ENCODE peak calls at places on chromosomes 16 and 17, in seven cellular contexts. One of them, this sample, is unnamed.

GRCh38 chr16:15477802-15478201 is 43.4 kb downstream of the BMERB1 start:
- DNase-seq in posterior cingulate gyrus: no peak
- DNase-seq in GM12865: no peak
- DNase-seq in Ammon's horn: no peak
- DNase-seq in heart right ventricle: no peak
- DNase-seq in stimulated activated CD4-positive, alpha-beta T cell treated with anti-CD3 and anti-CD28 coated beads, Interleukin-15, amount 100 ng/mL, for 24 hours: no peak
- DNase-seq in activated CD4-positive, CD25-positive, alpha-beta regulatory T cell: no peak
- DNase-seq in this sample: no peak

GRCh38 chr17:7323731-7324437 is 5.3 kb downstream of the NEURL4 start:
- DNase-seq in posterior cingulate gyrus: peak
- DNase-seq in GM12865: peak
- DNase-seq in Ammon's horn: no peak
- DNase-seq in heart right ventricle: no peak
- DNase-seq in stimulated activated CD4-positive, alpha-beta T cell treated with anti-CD3 and anti-CD28 coated beads, Interleukin-15, amount 100 ng/mL, for 24 hours: peak
- DNase-seq in activated CD4-positive, CD25-positive, alpha-beta regulatory T cell: peak
- DNase-seq in this sample: no peak

GRCh38 chr17:73697872-73698271 is 53.6 kb upstream of the SDK2 start:
- DNase-seq in posterior cingulate gyrus: no peak
- DNase-seq in GM12865: no peak
- DNase-seq in Ammon's horn: no peak
- DNase-seq in heart right ventricle: no peak
- DNase-seq in stimulated activated CD4-positive, alpha-beta T cell treated with anti-CD3 and anti-CD28 coated beads, Interleukin-15, amount 100 ng/mL, for 24 hours: no peak
- DNase-seq in activated CD4-positive, CD25-positive, alpha-beta regulatory T cell: no peak
- DNase-seq in this sample: no peak

GRCh38 chr17:30309591-30309990 is 17.8 kb upstream of the BLMH start:
- DNase-seq in posterior cingulate gyrus: no peak
- DNase-seq in GM12865: no peak
- DNase-seq in Ammon's horn: no peak
- DNase-seq in heart right ventricle: no peak
- DNase-seq in stimulated activated CD4-positive, alpha-beta T cell treated with anti-CD3 and anti-CD28 coated beads, Interleukin-15, amount 100 ng/mL, for 24 hours: no peak
- DNase-seq in activated CD4-positive, CD25-positive, alpha-beta regulatory T cell: no peak
- DNase-seq in this sample: no peak

GRCh38 chr16:54048994-54049929 is 237.3 kb downstream of the IRX3 start:
- DNase-seq in posterior cingulate gyrus: no peak
- DNase-seq in GM12865: no peak
- DNase-seq in Ammon's horn: no peak
- DNase-seq in heart right ventricle: no peak
- DNase-seq in stimulated activated CD4-positive, alpha-beta T cell treated with anti-CD3 and anti-CD28 coated beads, Interleukin-15, amount 100 ng/mL, for 24 hours: no peak
- DNase-seq in activated CD4-positive, CD25-positive, alpha-beta regulatory T cell: no peak
- DNase-seq in this sample: no peak

GRCh38 chr17:41773731-41774193 is 12.7 kb downstream of the JUP start:
- DNase-seq in posterior cingulate gyrus: no peak
- DNase-seq in GM12865: no peak
- DNase-seq in Ammon's horn: no peak
- DNase-seq in heart right ventricle: peak
- DNase-seq in stimulated activated CD4-positive, alpha-beta T cell treated with anti-CD3 and anti-CD28 coated beads, Interleukin-15, amount 100 ng/mL, for 24 hours: no peak
- DNase-seq in activated CD4-positive, CD25-positive, alpha-beta regulatory T cell: no peak
- DNase-seq in this sample: peak

GRCh38 chr16:16141141-16141540 is 82.2 kb downstream of the ABCC6 start:
- DNase-seq in posterior cingulate gyrus: no peak
- DNase-seq in GM12865: peak
- DNase-seq in Ammon's horn: no peak
- DNase-seq in heart right ventricle: no peak
- DNase-seq in stimulated activated CD4-positive, alpha-beta T cell treated with anti-CD3 and anti-CD28 coated beads, Interleukin-15, amount 100 ng/mL, for 24 hours: no peak
- DNase-seq in activated CD4-positive, CD25-positive, alpha-beta regulatory T cell: no peak
- DNase-seq in this sample: no peak

GRCh38 chr17:10126554-10127493 is 71.6 kb downstream of the GAS7 start:
- DNase-seq in posterior cingulate gyrus: no peak
- DNase-seq in GM12865: no peak
- DNase-seq in Ammon's horn: no peak
- DNase-seq in heart right ventricle: no peak
- DNase-seq in stimulated activated CD4-positive, alpha-beta T cell treated with anti-CD3 and anti-CD28 coated beads, Interleukin-15, amount 100 ng/mL, for 24 hours: peak
- DNase-seq in activated CD4-positive, CD25-positive, alpha-beta regulatory T cell: no peak
- DNase-seq in this sample: no peak

GRCh38 chr17:18179804-18180203 is 3.8 kb upstream of the ALKBH5 start:
- DNase-seq in posterior cingulate gyrus: no peak
- DNase-seq in GM12865: no peak
- DNase-seq in Ammon's horn: no peak
- DNase-seq in heart right ventricle: no peak
- DNase-seq in stimulated activated CD4-positive, alpha-beta T cell treated with anti-CD3 and anti-CD28 coated beads, Interleukin-15, amount 100 ng/mL, for 24 hours: no peak
- DNase-seq in activated CD4-positive, CD25-positive, alpha-beta regulatory T cell: no peak
- DNase-seq in this sample: no peak

GRCh38 chr16:11104168-11105037 is 151.6 kb downstream of the SOCS1 start:
- DNase-seq in posterior cingulate gyrus: no peak
- DNase-seq in GM12865: no peak
- DNase-seq in Ammon's horn: no peak
- DNase-seq in heart right ventricle: no peak
- DNase-seq in stimulated activated CD4-positive, alpha-beta T cell treated with anti-CD3 and anti-CD28 coated beads, Interleukin-15, amount 100 ng/mL, for 24 hours: no peak
- DNase-seq in activated CD4-positive, CD25-positive, alpha-beta regulatory T cell: no peak
- DNase-seq in this sample: no peak

GRCh38 chr16:57755061-57755684 is 19.6 kb downstream of the KATNB1 start:
- DNase-seq in posterior cingulate gyrus: peak
- DNase-seq in GM12865: no peak
- DNase-seq in Ammon's horn: no peak
- DNase-seq in heart right ventricle: no peak
- DNase-seq in stimulated activated CD4-positive, alpha-beta T cell treated with anti-CD3 and anti-CD28 coated beads, Interleukin-15, amount 100 ng/mL, for 24 hours: no peak
- DNase-seq in activated CD4-positive, CD25-positive, alpha-beta regulatory T cell: no peak
- DNase-seq in this sample: no peak

GRCh38 chr17:49316889-49317288 is 45.2 kb downstream of the ZNF652 start:
- DNase-seq in posterior cingulate gyrus: no peak
- DNase-seq in GM12865: peak
- DNase-seq in Ammon's horn: peak
- DNase-seq in heart right ventricle: no peak
- DNase-seq in stimulated activated CD4-positive, alpha-beta T cell treated with anti-CD3 and anti-CD28 coated beads, Interleukin-15, amount 100 ng/mL, for 24 hours: no peak
- DNase-seq in activated CD4-positive, CD25-positive, alpha-beta regulatory T cell: no peak
- DNase-seq in this sample: peak

GRCh38 chr17:32831627-32832243 is 45.2 kb downstream of the MYO1D start:
- DNase-seq in posterior cingulate gyrus: no peak
- DNase-seq in GM12865: no peak
- DNase-seq in Ammon's horn: no peak
- DNase-seq in heart right ventricle: no peak
- DNase-seq in stimulated activated CD4-positive, alpha-beta T cell treated with anti-CD3 and anti-CD28 coated beads, Interleukin-15, amount 100 ng/mL, for 24 hours: no peak
- DNase-seq in activated CD4-positive, CD25-positive, alpha-beta regulatory T cell: no peak
- DNase-seq in this sample: no peak

GRCh38 chr17:73371285-73371684 is 59.5 kb upstream of the CDC42EP4 start:
- DNase-seq in posterior cingulate gyrus: no peak
- DNase-seq in GM12865: no peak
- DNase-seq in Ammon's horn: no peak
- DNase-seq in heart right ventricle: no peak
- DNase-seq in stimulated activated CD4-positive, alpha-beta T cell treated with anti-CD3 and anti-CD28 coated beads, Interleukin-15, amount 100 ng/mL, for 24 hours: no peak
- DNase-seq in activated CD4-positive, CD25-positive, alpha-beta regulatory T cell: no peak
- DNase-seq in this sample: no peak

This sample was measured in globus pallidus.